ENCODE peak calls at places on chromosomes 5 and 9, in seven cellular contexts. S, E, P, N, F, K and R are unnamed samples. For H3K9me3, the result is how much of the 10 kb centered on the place peaks cover.

GRCh38 chr9:36169166-36169565 is at the start of gene CCIN:
- DNase-seq in S (no peak), E (no peak), P (no peak), N (no peak), F (peak), K (no peak), R (no peak)

GRCh38 chr9:126722922-126723806 is 81.7 kb upstream of the ZBTB43 start:
- DNase-seq in S (no peak), E (peak), P (no peak), N (peak), F (peak), K (no peak), R (no peak)

GRCh38 chr5:32301891-32302290 is 10.8 kb downstream of the MTMR12 start:
- DNase-seq in S (no peak), E (no peak), P (no peak), N (no peak), F (no peak), K (no peak), R (no peak)

GRCh38 chr5:63963926-63964325 is 1.7 kb upstream of the HTR1A start:
- DNase-seq in S (no peak), E (no peak), P (no peak), N (no peak), F (no peak), K (no peak), R (no peak)

GRCh38 chr5:172133359-172134029 is 54.5 kb downstream of the STK10 start:
- DNase-seq in S (peak), E (no peak), P (no peak), N (no peak), F (no peak), K (no peak), R (peak)

GRCh38 chr5:55226027-55226933 is 835 bp downstream of the MCIDAS start:
- DNase-seq in S (peak), E (peak), P (peak), N (peak), F (peak), K (peak), R (peak)

GRCh38 chr5:617896-618295 is 5.8 kb downstream of the CEP72 start:
- DNase-seq in S (no peak), E (no peak), P (no peak), N (peak), F (no peak), K (no peak), R (no peak)

GRCh38 chr9:20526500-20527319 is 95.6 kb downstream of the MLLT3 start:
- DNase-seq in S (peak), E (no peak), P (no peak), N (no peak), F (no peak), K (no peak), R (no peak)

GRCh38 chr5:52800394-52801213 is 12.9 kb downstream of the ITGA1 start:
- DNase-seq in S (peak), E (peak), P (peak), N (peak), F (peak), K (no peak), R (no peak)

GRCh38 chr9:94985649-94986048 is 259.1 kb downstream of the AOPEP start:
- DNase-seq in S (no peak), E (no peak), P (no peak), N (no peak), F (no peak), K (no peak), R (no peak)

GRCh38 chr5:67166460-67166871 is 30.1 kb downstream of the CD180 start:
- DNase-seq in S (no peak), E (no peak), P (no peak), N (no peak), F (peak), K (peak), R (no peak)

GRCh38 chr5:161685461-161685860 is at the start of gene GABRA6:
- DNase-seq in S (no peak), E (no peak), P (no peak), N (no peak), F (no peak), K (no peak), R (no peak)

GRCh38 chr5:154868702-154869101 is 10.3 kb downstream of the CNOT8 start:
- DNase-seq in S (peak), E (peak), P (no peak), N (no peak), F (no peak), K (no peak), R (no peak)

GRCh38 chr5:132528866-132529634 is 14.3 kb downstream of the IL5 start:
- DNase-seq in S (no peak), E (no peak), P (peak), N (no peak), F (peak), K (no peak), R (no peak)

GRCh38 chr9:125169889-125170288 is 19.7 kb downstream of the PPP6C start:
- DNase-seq in S (peak), E (no peak), P (no peak), N (no peak), F (no peak), K (no peak), R (no peak)

GRCh38 chr9:88789785-88790184 is 201.5 kb upstream of the S1PR3 start:
- DNase-seq in S (peak), E (no peak), P (no peak), N (no peak), F (no peak), K (no peak), R (peak)
- H3K9me3 ChIP-seq in S (under half), E (under half), P (under half), N (under half), F (under half), K (under half), R (under half)

GRCh38 chr5:83474170-83474796 is 2.7 kb downstream of the VCAN start:
- DNase-seq in S (peak), E (peak), P (no peak), N (peak), F (peak), K (peak), R (no peak)

GRCh38 chr5:83474986-83475385 is 3.4 kb downstream of the VCAN start:
- DNase-seq in S (no peak), E (peak), P (no peak), N (no peak), F (no peak), K (no peak), R (no peak)

GRCh38 chr5:83472213-83472507 is 616 bp downstream of the VCAN start:
- DNase-seq in S (no peak), E (no peak), P (no peak), N (no peak), F (no peak), K (no peak), R (no peak)

GRCh38 chr5:83472508-83473343 is 1.2 kb downstream of the VCAN start:
- DNase-seq in S (no peak), E (peak), P (no peak), N (peak), F (no peak), K (no peak), R (no peak)

GRCh38 chr5:83473344-83474169 is 2.0 kb downstream of the VCAN start:
- DNase-seq in S (peak), E (peak), P (peak), N (peak), F (peak), K (peak), R (no peak)
- H3K9ac ChIP-seq in S (peak), E (peak), P (peak), N (peak), F (no peak), K (peak), R (peak)

GRCh38 chr5:122929001-122929400 is 83.6 kb downstream of the SNX24 start:
- DNase-seq in S (no peak), E (no peak), P (no peak), N (no peak), F (no peak), K (no peak), R (no peak)

GRCh38 chr5:122919969-122920368 is 74.6 kb downstream of the SNX24 start:
- DNase-seq in S (no peak), E (no peak), P (no peak), N (no peak), F (no peak), K (no peak), R (no peak)

GRCh38 chr5:122924719-122925395 is 79.4 kb downstream of the SNX24 start:
- DNase-seq in S (no peak), E (no peak), P (no peak), N (no peak), F (no peak), K (no peak), R (no peak)

GRCh38 chr5:122921826-122922225 is 76.4 kb downstream of the SNX24 start:
- DNase-seq in S (no peak), E (no peak), P (no peak), N (no peak), F (no peak), K (no peak), R (no peak)

GRCh38 chr5:122924203-122924602 is 78.8 kb downstream of the SNX24 start:
- DNase-seq in S (peak), E (no peak), P (no peak), N (no peak), F (no peak), K (no peak), R (no peak)
- H3K9me3 ChIP-seq in S (under half), E (under half), P (under half), N (under half), F (under half), K (under half), R (under half)

GRCh38 chr9:123323482-123324013 is 32.4 kb upstream of the CRB2 start:
- DNase-seq in S (no peak), E (no peak), P (no peak), N (no peak), F (no peak), K (no peak), R (no peak)
- H3K9ac ChIP-seq in S (no peak), E (no peak), P (no peak), N (no peak), F (no peak), K (no peak), R (no peak)

DNA sequence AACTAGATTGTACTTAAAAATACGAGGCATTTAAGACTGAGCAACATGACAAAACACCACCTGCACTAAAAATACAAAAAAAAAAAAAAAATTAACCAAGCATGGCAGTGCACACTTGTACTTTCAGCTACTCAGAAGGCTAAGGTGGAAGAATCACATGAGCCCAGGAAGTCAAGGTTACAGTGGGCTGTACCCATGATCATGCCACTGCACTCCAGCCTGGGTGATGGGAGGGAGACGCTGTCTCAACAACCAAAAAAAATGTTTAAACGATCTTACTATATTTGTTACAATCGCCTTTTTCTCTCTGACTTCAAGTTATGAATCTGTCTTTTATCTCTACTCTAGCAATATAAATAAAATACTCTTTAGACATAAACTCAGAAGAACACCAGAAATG is 1454.3 kb downstream of the MAT2B start:
- DNase-seq in S (no peak), E (no peak), P (no peak), N (no peak), F (no peak), K (no peak), R (no peak)
- H3K9me3 ChIP-seq in S (under half), E (under half), P (under half), N (under half), F (under half), K (under half), R (under half)